ENCODE peak calls at places on chromosomes 4 and X, in nine cellular contexts. Q is astrocyte, O is PC-3, A is HepG2, L is neural progenitor cell, P is IMR-90, K is K562, H is mammary epithelial cell, W is kidney. T is an unnamed sample. For H3K9me3, the result is how much of the 10 kb centered on the place peaks cover.

GRCh38 chr4:3318561-3319021 is 25.8 kb downstream of the RGS12 start:
- DNase-seq in K (peak), L (peak), P (no peak), W (peak), H (no peak), A (no peak), O (no peak), Q (no peak), T (peak)

GRCh38 chr4:8836664-8837171 is 34.9 kb downstream of the HMX1 start:
- DNase-seq in A (no peak), P (no peak), L (no peak), O (no peak), W (peak), K (no peak), H (no peak), Q (no peak), T (peak)

GRCh38 chr4:13246107-13246506 is 238.0 kb downstream of the RAB28 start:
- DNase-seq in Q (no peak), A (no peak), K (no peak), W (no peak), L (no peak), P (no peak), O (no peak), H (no peak), T (no peak)

GRCh38 chrX:105975382-105975781 is 63.1 kb downstream of the SERPINA7 start:
- DNase-seq in Q (no peak), A (peak), P (peak), W (no peak), L (peak), H (peak), K (no peak), O (peak), T (no peak)

GRCh38 chrX:136130931-136131843 is 16.1 kb upstream of the FHL1 start:
- DNase-seq in W (no peak), H (peak), L (no peak), Q (peak), P (peak), A (peak), K (peak), O (peak), T (no peak)

GRCh38 chr4:6143603-6144181 is 56.7 kb downstream of the JAKMIP1 start:
- DNase-seq in P (no peak), K (no peak), Q (no peak), O (no peak), L (no peak), H (no peak), A (no peak), W (no peak), T (no peak)

GRCh38 chr4:11471613-11472012 is 42.9 kb upstream of the HS3ST1 start:
- DNase-seq in O (no peak), W (no peak), L (no peak), A (no peak), H (no peak), P (no peak), K (no peak), Q (no peak), T (no peak)

GRCh38 chr4:105619193-105619931 is 66.9 kb downstream of the ARHGEF38 start:
- DNase-seq in K (no peak), O (peak), W (peak), L (no peak), H (no peak), P (no peak), Q (peak), A (no peak), T (no peak)

GRCh38 chrX:68299923-68300322 is 133.4 kb downstream of the OPHN1 start:
- DNase-seq in W (no peak), P (peak), L (no peak), A (no peak), H (no peak), K (no peak), Q (no peak), O (no peak), T (no peak)

GRCh38 chrX:17591741-17592110 is 145.6 kb upstream of the SCML1 start:
- DNase-seq in H (peak), O (peak), K (no peak), A (no peak), L (no peak), P (peak), Q (peak), W (no peak), T (no peak)

GRCh38 chr4:6634746-6635145 is 5.7 kb upstream of the MRFAP1 start:
- DNase-seq in W (no peak), Q (no peak), K (no peak), H (no peak), L (no peak), A (no peak), P (no peak), O (no peak), T (no peak)

GRCh38 chr4:170522427-170522970 is 432.7 kb upstream of the AADAT start:
- DNase-seq in W (no peak), H (no peak), L (no peak), P (no peak), Q (no peak), K (no peak), A (no peak), O (no peak), T (no peak)

GRCh38 chr4:5510506-5510905 is 197.9 kb downstream of the EVC2 start:
- DNase-seq in O (no peak), L (no peak), Q (no peak), W (no peak), K (no peak), H (no peak), A (no peak), P (no peak), T (no peak)

GRCh38 chrX:18390941-18391538 is 34.4 kb upstream of the CDKL5 start:
- DNase-seq in Q (peak), L (peak), O (peak), A (peak), K (peak), P (peak), H (peak), W (no peak), T (peak)

GRCh38 chrX:148298737-148299136 is 201.7 kb upstream of the AFF2 start:
- DNase-seq in P (no peak), L (no peak), W (no peak), O (no peak), H (peak), Q (peak), A (no peak), K (no peak), T (no peak)

GRCh38 chrX:536616-537015 is 94.0 kb upstream of the SHOX start:
- DNase-seq in Q (no peak), L (no peak), H (no peak), K (no peak), A (no peak), W (no peak), O (no peak), P (no peak), T (peak)
- H3K9me3 ChIP-seq in Q (under half), L (under half), H (under half), K (under half), A (under half), W (under half), O (under half), P (under half), T (under half)

GRCh38 chrX:2960861-2961515 is 31.8 kb upstream of the ARSD start:
- DNase-seq in H (no peak), L (no peak), A (no peak), K (no peak), W (no peak), Q (no peak), P (no peak), O (no peak), T (peak)
- H3K9ac ChIP-seq in H (no peak), L (no peak), A (no peak), K (no peak), W (no peak), Q (no peak), P (no peak), O (no peak), T (peak)

GRCh38 chr4:165864228-165864627 is 8.8 kb upstream of the TLL1 start:
- DNase-seq in Q (no peak), L (peak), A (peak), P (no peak), K (no peak), O (no peak), H (no peak), W (no peak), T (no peak)
- TF ChIP-seq CTCF in Q (no peak), L (peak), A (peak), P (no peak), K (no peak), O (no peak), H (no peak), W (no peak), T (peak)

GRCh38 chr4:146621-147020 is 22.3 kb downstream of the ZNF718 start:
- DNase-seq in Q (no peak), P (no peak), H (no peak), W (no peak), K (no peak), O (no peak), A (no peak), L (no peak), T (no peak)
- H3K9me3 ChIP-seq in Q (under half), P (under half), H (under half), W (half or more), K (under half), O (under half), A (half or more), L (half or more), T (half or more)

DNA sequence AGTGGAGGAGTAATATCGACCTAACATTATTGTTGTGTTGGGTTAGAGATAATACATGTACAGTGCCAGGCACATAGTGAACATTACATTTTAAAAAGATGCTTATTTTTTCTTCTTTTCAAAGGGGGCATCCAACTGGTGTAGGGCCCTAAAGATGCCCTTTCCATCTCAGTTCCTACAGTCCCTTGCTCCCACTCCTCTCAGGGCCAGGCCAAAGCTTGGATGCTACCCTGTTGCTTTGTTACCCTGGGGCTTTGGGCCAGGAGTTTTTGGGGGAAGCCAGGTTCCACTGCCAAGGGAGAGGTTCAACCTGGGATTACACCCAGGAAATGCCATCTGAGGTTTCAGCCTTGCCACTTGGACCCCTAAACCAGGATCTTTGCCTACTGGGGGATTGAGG is 918 bp downstream of the IGSF1 start:
- DNase-seq in O (no peak), A (no peak), K (no peak), Q (no peak), P (no peak), H (no peak), L (no peak), W (no peak), T (no peak)
- H3K9ac ChIP-seq in O (no peak), A (peak), K (no peak), Q (no peak), P (no peak), H (no peak), L (no peak), W (no peak), T (no peak)

GRCh38 chr4:54094449-54094848 is 5.5 kb upstream of the GSX2 start:
- DNase-seq in K (no peak), H (no peak), P (no peak), W (no peak), L (peak), A (no peak), O (no peak), Q (no peak), T (no peak)
- TF ChIP-seq CTCF in K (no peak), H (no peak), P (no peak), W (no peak), L (no peak), A (no peak), O (no peak), Q (no peak), T (no peak)

GRCh38 chrX:151695583-151695930 is 299 bp downstream of the PRRG3 start:
- DNase-seq in H (no peak), P (no peak), Q (no peak), A (no peak), W (no peak), L (no peak), O (no peak), K (no peak), T (no peak)
- H3K9me3 ChIP-seq in H (under half), P (under half), Q (under half), A (under half), W (under half), L (under half), O (under half), K (under half), T (under half)

GRCh38 chr4:98262431-98262830 is 1.2 kb downstream of the RAP1GDS1 start:
- DNase-seq in W (no peak), Q (no peak), H (peak), K (peak), L (no peak), P (no peak), O (no peak), A (no peak), T (no peak)
- H3K9ac ChIP-seq in W (peak), Q (peak), H (peak), K (peak), L (no peak), P (peak), O (peak), A (peak), T (peak)

T was measured in endodermal cell.